ENCODE peak calls at places on chromosomes 1 and 21, in five cellular contexts. O is fibroblast of the aortic adventitia, V is bronchial epithelial cell, B is hepatocyte, X is fibroblast of lung. Q is an unnamed sample.
A peak's percentile ranks its signal among the peaks of the same experiment; 100 is the strongest.

GRCh38 chr21:36890086-36890485 is 76.4 kb downstream of the HLCS start:
- DNase-seq in O (no peak), V (no peak), B (no peak), X (no peak), Q (no peak)

GRCh38 chr1:91500756-91501526 is at the start of gene CDC7:
- DNase-seq in O (peak; percentile 96), V (peak; percentile 78), B (peak; percentile 95), X (peak; percentile 96), Q (peak; percentile 96)

GRCh38 chr21:44980562-44981489 is 41.0 kb downstream of the SLX9 start:
- DNase-seq in O (no peak), V (no peak), B (no peak), X (no peak), Q (no peak)

GRCh38 chr21:26776320-26777021 is 68.7 kb downstream of the ADAMTS1 start:
- DNase-seq in O (peak; percentile 68), V (peak; percentile 53), B (no peak), X (peak; percentile 73), Q (no peak)

GRCh38 chr1:229012823-229013222 is 258.1 kb upstream of the RAB4A start:
- DNase-seq in O (peak; percentile 31), V (no peak), B (no peak), X (peak; percentile 22), Q (no peak)

GRCh38 chr1:59645893-59646292 is 168.9 kb upstream of the HOOK1 start:
- DNase-seq in O (peak; percentile 91), V (no peak), B (no peak), X (peak; percentile 72), Q (peak; percentile 27)

GRCh38 chr1:26288311-26288941 is 8.5 kb downstream of the SH3BGRL3 start:
- DNase-seq in O (no peak), V (peak; percentile 50), B (no peak), X (no peak), Q (no peak)

GRCh38 chr1:153958961-153959260 is 499 bp upstream of the CRTC2 start:
- DNase-seq in O (no peak), V (no peak), B (no peak), X (no peak), Q (no peak)

GRCh38 chr1:32686387-32686786 is 16.2 kb downstream of the SYNC start:
- DNase-seq in O (no peak), V (no peak), B (no peak), X (no peak), Q (no peak)

GRCh38 chr1:43455205-43455889 is 1.6 kb upstream of the HYI start:
- DNase-seq in O (peak; percentile 18), V (no peak), B (no peak), X (no peak), Q (no peak)

GRCh38 chr1:234089396-234089795 is 184.9 kb downstream of the SLC35F3 start:
- DNase-seq in O (no peak), V (no peak), B (no peak), X (no peak), Q (no peak)

GRCh38 chr1:85818371-85818770 is 110.1 kb upstream of the ZNHIT6 start:
- DNase-seq in O (peak; percentile 11), V (peak; percentile 19), B (no peak), X (peak; percentile 47), Q (no peak)

DNA sequence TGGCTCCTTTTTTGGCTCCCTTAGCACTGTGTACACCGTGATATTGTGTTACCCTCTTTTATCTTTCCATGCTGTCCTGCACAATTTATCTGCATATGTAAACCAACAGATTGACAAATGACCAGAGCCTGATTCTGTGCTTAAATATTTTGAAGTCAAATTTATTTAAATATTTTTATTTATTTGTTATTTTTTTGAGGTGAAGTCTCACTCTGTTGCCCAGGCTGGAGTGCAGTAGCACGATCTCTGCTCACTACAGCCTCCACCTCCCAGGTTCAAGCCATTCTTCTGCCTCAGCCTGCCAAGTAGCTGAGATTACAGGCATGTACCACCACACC is 12.8 kb downstream of the PMF1 start:
- DNase-seq in O (no peak), V (no peak), B (no peak), X (no peak), Q (no peak)
- TF ChIP-seq CTCF in O (no peak), V (no peak), B (no peak), X (no peak), Q (no peak)

DNA sequence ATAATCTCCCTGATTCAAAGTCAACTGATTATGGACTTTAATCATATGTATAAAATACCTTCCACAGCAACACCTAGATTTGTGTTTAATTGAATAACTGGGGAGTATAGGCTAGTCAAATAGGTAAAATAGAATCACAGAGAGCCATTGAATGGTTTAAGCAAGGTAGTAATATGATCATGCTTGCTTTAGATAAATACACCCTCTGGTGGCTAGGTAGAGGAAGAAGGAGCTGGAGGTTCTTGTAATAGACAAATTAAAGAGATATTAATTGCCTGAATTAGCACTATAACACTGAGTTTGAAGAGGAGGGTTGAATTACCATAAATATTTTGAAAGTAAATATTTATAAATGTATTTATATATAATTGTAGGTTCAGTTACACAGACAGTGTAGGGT is 40.3 kb downstream of the DIRAS3 start:
- DNase-seq in O (peak; percentile 60), V (peak; percentile 51), B (peak; percentile 32), X (peak; percentile 70), Q (peak; percentile 21)
- TF ChIP-seq CTCF in O (peak; percentile 54), V (peak; percentile 25), B (peak; percentile 51), X (peak; percentile 53), Q (peak; percentile 42)

GRCh38 chr1:39226836-39227235 is 22.3 kb downstream of the MACF1 start:
- DNase-seq in O (no peak), V (no peak), B (no peak), X (no peak), Q (no peak)
- TF ChIP-seq CTCF in O (no peak), V (no peak), B (no peak), X (no peak), Q (no peak)

GRCh38 chr21:41510500-41510899 is 2.5 kb upstream of the TMPRSS2 start:
- DNase-seq in O (no peak), V (no peak), B (peak; percentile 52), X (no peak), Q (no peak)
- TF ChIP-seq CTCF in O (no peak), V (no peak), B (no peak), X (no peak), Q (no peak)

GRCh38 chr1:204359474-204360255 is at the start of gene PLEKHA6:
- DNase-seq in O (peak; percentile 67), V (no peak), B (peak; percentile 52), X (peak; percentile 70), Q (peak; percentile 57)
- TF ChIP-seq CTCF in O (peak; percentile 59), V (peak; percentile 19), B (peak; percentile 45), X (peak; percentile 61), Q (peak; percentile 34)

GRCh38 chr1:247335871-247336270 is 4.2 kb upstream of the ZNF496 start:
- DNase-seq in O (peak; percentile 41), V (no peak), B (no peak), X (no peak), Q (peak; percentile 86)
- TF ChIP-seq CTCF in O (no peak), V (no peak), B (no peak), X (no peak), Q (no peak)

DNA sequence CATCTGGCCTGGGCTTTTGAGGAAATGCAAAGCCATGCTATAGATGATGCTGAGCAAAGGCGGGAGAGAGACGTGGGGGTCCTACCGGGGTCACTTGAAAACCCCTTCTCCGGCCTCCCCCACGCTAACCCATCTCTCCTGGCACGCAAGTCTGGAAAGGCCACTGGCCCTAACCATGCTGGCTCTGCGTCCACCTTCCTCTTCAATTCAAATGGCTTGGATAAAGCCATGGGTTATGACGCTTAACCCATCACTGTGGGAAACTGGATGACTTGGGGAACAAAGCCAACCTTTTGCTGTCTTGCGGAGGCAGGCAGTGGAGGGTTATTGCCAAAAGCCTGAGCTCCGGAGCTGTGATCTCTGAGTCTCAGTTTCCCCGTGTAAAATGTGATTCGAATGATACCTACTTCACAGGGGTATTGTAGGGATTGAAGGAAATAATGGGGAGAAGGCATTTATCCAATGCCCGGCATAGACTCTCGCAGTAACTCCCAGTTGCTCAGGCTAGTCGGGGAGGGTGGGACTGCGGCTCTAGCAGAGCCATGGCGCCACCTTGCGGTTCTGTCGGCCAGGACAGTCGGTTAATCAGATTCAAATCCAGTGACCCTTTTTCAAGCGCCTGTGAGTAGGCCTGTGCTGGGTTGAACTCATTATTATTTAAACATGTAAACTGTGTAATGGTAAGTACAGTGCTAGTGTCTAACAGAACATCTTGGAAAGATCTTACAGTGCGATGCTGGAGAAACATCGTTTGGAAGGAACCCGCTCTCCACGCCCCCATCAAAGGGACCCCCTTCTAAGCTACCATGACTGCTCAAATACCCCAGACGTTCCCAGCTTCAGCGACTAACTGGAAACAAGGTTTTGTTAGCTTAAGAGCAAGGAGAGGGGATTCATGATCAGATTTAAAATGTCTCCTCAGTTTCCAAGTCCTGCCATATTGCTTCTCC is 20.3 kb downstream of the NEK2 start:
- DNase-seq in O (peak; percentile 90), V (peak; percentile 71), B (peak; percentile 95), X (peak; percentile 88), Q (peak; percentile 90)
- TF ChIP-seq CTCF in O (peak; percentile 94), V (peak; percentile 96), B (peak; percentile 98), X (peak; percentile 95), Q (peak; percentile 97)